ENCODE peak calls at places on chromosomes 6 and 20, in seven cellular contexts. V is psoas muscle, Q is AG04449, F is AG09309, X is astrocyte, T is tibial nerve, D is neural progenitor cell. Z is an unnamed sample.

GRCh38 chr6:167934426-167934864 is 63.0 kb upstream of the KIF25 start:
- DNase-seq in V (no peak), Q (no peak), F (no peak), X (no peak), T (no peak), D (no peak), Z (no peak)

GRCh38 chr20:39861381-39861780 is 827.7 kb downstream of the MAFB start:
- DNase-seq in V (no peak), Q (no peak), F (no peak), X (no peak), T (no peak), D (no peak), Z (no peak)

GRCh38 chr6:41723178-41723935 is 12.1 kb downstream of the TFEB start:
- DNase-seq in V (peak; percentile 84), Q (peak; percentile 63), F (peak; percentile 71), X (peak; percentile 82), T (peak; percentile 53), D (no peak), Z (peak; percentile 91)

GRCh38 chr6:30006170-30007131 is 54.6 kb upstream of the POLR1H start:
- DNase-seq in V (peak; percentile 41), Q (no peak), F (no peak), X (no peak), T (peak; percentile 27), D (peak; percentile 46), Z (peak; percentile 5)

GRCh38 chr6:111721677-111722219 is 116.1 kb upstream of the TRAF3IP2 start:
- DNase-seq in V (no peak), Q (no peak), F (no peak), X (no peak), T (peak; percentile 23), D (peak; percentile 42), Z (peak; percentile 50)

GRCh38 chr6:30842754-30843610 is 41.3 kb upstream of the DDR1 start:
- DNase-seq in V (no peak), Q (no peak), F (no peak), X (no peak), T (no peak), D (no peak), Z (peak; percentile 55)

GRCh38 chr6:116106146-116106545 is 5.5 kb downstream of the NT5DC1 start:
- DNase-seq in V (no peak), Q (no peak), F (no peak), X (peak; percentile 61), T (no peak), D (no peak), Z (no peak)

GRCh38 chr6:150001295-150001990 is 23.9 kb downstream of the RAET1L start:
- DNase-seq in V (no peak), Q (no peak), F (no peak), X (no peak), T (no peak), D (no peak), Z (no peak)

GRCh38 chr6:165895421-165896165 is 232.6 kb upstream of the PDE10A start:
- DNase-seq in V (no peak), Q (no peak), F (no peak), X (no peak), T (no peak), D (no peak), Z (no peak)

GRCh38 chr6:150654671-150655070 is 55.0 kb downstream of the PLEKHG1 start:
- DNase-seq in V (no peak), Q (no peak), F (no peak), X (no peak), T (no peak), D (no peak), Z (no peak)

GRCh38 chr6:163892814-163893561 is 478.5 kb downstream of the QKI start:
- DNase-seq in V (no peak), Q (no peak), F (no peak), X (no peak), T (no peak), D (no peak), Z (no peak)

GRCh38 chr6:10429638-10430427 is 15.0 kb upstream of the TFAP2A start:
- DNase-seq in V (no peak), Q (no peak), F (no peak), X (peak; percentile 30), T (no peak), D (peak; percentile 55), Z (peak; percentile 54)
- TF ChIP-seq CTCF in V (peak; percentile 32), Q (peak; percentile 42), F (peak; percentile 57), X (peak; percentile 50), T (peak; percentile 36), D (peak; percentile 70), Z (peak; percentile 65)

GRCh38 chr6:83429857-83430605 is 820 bp downstream of the ME1 start:
- DNase-seq in V (peak; percentile 30), Q (no peak), F (no peak), X (peak; percentile 36), T (no peak), D (peak; percentile 60), Z (peak; percentile 29)
- H3K4me3 ChIP-seq in V (peak overlapping the region; percentile 89), Q (peak overlapping the region; percentile 69), F (peak overlapping the region; percentile 79), X (peak overlapping the region; percentile 69), T (peak overlapping the region; percentile 52), D (peak overlapping the region; percentile 63), Z (peak overlapping the region; percentile 71)

DNA sequence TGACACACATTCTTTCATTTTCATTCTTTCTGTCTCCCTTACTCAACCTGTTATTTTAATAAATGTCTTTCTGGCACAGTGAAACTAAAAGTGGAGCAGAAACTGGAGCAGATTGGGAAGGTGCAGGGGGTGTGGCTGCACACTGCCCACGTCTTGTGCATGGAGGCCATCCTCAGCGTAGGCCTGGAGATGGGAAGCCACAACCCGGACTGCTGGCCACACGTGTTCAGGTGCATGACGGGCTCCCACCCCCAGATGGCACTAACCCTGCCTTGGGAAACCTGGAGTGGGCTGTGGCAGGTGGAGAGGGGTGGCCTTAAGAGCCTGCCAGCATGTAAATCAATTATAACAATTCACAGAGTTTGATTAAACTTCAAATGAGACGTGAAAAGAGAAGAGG is 71.4 kb upstream of the PBOV1 start:
- DNase-seq in V (no peak), Q (no peak), F (no peak), X (no peak), T (no peak), D (peak; percentile 35), Z (no peak)
- TF ChIP-seq CTCF in V (no peak), Q (no peak), F (no peak), X (no peak), T (no peak), D (peak; percentile 44), Z (no peak)

DNA sequence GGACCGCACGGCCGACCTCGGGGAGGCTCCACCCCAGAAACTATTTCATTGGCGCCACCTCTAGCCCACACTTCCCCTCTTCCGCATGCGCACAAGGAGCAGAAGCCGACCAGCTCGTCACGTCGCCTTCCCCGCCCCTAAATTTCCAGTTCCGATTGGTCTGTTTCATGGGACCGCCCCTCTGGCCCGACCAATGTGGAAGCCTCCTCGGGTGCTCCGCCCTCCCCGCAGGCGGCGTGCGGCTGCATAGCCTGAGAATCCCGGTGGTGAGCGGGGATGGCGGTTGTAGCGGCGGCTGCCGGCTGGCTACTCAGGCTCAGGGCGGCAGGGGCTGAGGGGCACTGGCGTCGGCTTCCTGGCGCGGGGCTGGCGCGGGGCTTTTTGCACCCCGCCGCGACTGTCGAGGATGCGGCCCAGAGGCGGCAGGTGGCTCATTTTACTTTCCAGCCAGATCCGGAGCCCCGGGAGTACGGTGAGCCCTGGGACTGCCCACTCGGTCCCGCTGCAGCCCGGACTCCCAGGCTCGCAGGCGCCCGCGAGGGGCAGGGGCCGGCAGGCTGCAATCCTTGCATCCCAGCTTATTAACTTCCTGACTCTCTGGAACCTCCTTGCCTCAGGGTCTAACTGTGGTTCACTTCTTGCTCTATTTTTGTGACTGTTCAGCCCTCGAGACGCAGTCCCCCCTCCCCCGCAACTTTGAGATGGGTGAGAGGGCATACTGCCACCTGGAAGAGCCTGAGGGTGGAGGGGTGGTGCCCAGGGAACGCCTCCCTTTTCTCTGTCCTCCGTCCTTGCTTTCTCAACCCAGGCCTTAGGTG is at the start of gene BCKDHB:
- DNase-seq in V (peak; percentile 99), Q (peak; percentile 84), F (peak; percentile 87), X (peak; percentile 92), T (peak; percentile 98), D (peak; percentile 99), Z (peak; percentile 98)
- H3K4me3 ChIP-seq in V (peak within 1 kb of the TSS; percentile 93), Q (peak within 1 kb of the TSS; percentile 74), F (peak within 1 kb of the TSS; percentile 64), X (peak within 1 kb of the TSS; percentile 75), T (peak within 1 kb of the TSS; percentile 95), D (peak within 1 kb of the TSS; percentile 99), Z (peak within 1 kb of the TSS; percentile 87)

GRCh38 chr6:74733830-74734591 is 471.8 kb downstream of the COL12A1 start:
- DNase-seq in V (no peak), Q (no peak), F (no peak), X (peak; percentile 6), T (no peak), D (no peak), Z (peak; percentile 89)
- TF ChIP-seq CTCF in V (no peak), Q (no peak), F (no peak), X (no peak), T (no peak), D (no peak), Z (no peak)